ENCODE peak calls at places on chromosomes 4 and X, in nine cellular contexts. V, G, P, D, C, O, Q, X and J are unnamed samples.

GRCh38 chrX:150080497-150080896 is 142.2 kb upstream of the EOLA2 start:
- DNase-seq in P (no peak), D (no peak), G (no peak), Q (no peak), O (no peak), X (no peak), V (no peak), C (no peak), J (no peak)

GRCh38 chr4:82797591-82798081 is 960 bp downstream of the SCD5 start:
- DNase-seq in Q (no peak), X (peak), C (no peak), G (peak), O (no peak), P (peak), D (no peak), V (no peak), J (peak)

GRCh38 chr4:151641167-151641566 is 119.6 kb downstream of the GATB start:
- DNase-seq in G (peak), C (no peak), X (peak), O (peak), P (peak), V (no peak), D (no peak), Q (no peak), J (no peak)

GRCh38 chr4:100811046-100811445 is 293.2 kb upstream of the EMCN start:
- DNase-seq in Q (no peak), X (no peak), G (no peak), O (no peak), V (no peak), P (no peak), D (no peak), C (no peak), J (no peak)

GRCh38 chr4:185656467-185656890 is 121.2 kb upstream of the PDLIM3 start:
- DNase-seq in G (peak), Q (no peak), X (peak), V (no peak), D (no peak), O (no peak), P (peak), C (no peak), J (peak)

GRCh38 chrX:31021537-31021936 is 50.3 kb downstream of the FTHL17 start:
- DNase-seq in C (no peak), O (no peak), D (no peak), G (no peak), Q (no peak), X (no peak), P (no peak), V (no peak), J (no peak)

GRCh38 chr4:98615991-98616390 is 42.4 kb downstream of the TSPAN5 start:
- DNase-seq in O (no peak), D (no peak), X (no peak), V (no peak), G (peak), C (no peak), Q (no peak), P (no peak), J (no peak)

GRCh38 chrX:1673337-1673736 is 58.5 kb downstream of the ASMT start:
- DNase-seq in O (no peak), C (peak), Q (peak), X (peak), D (no peak), P (no peak), V (peak), G (no peak), J (peak)

GRCh38 chrX:54530358-54530900 is 410 bp downstream of the GNL3L start:
- DNase-seq in V (peak), C (no peak), G (no peak), X (peak), D (no peak), O (no peak), P (no peak), Q (peak), J (no peak)

GRCh38 chr4:88244821-88245579 is 39.4 kb downstream of the PPM1K start:
- DNase-seq in C (no peak), O (no peak), X (no peak), D (no peak), P (no peak), G (no peak), Q (no peak), V (peak), J (no peak)

GRCh38 chr4:11543710-11544109 is 115.0 kb upstream of the HS3ST1 start:
- DNase-seq in G (peak), D (peak), X (no peak), O (peak), C (peak), P (peak), Q (no peak), V (no peak), J (no peak)

GRCh38 chr4:78922207-78922606 is 17.0 kb downstream of the PAQR3 start:
- DNase-seq in Q (no peak), G (peak), P (peak), X (peak), O (no peak), D (no peak), C (no peak), V (no peak), J (no peak)

GRCh38 chr4:89009107-89009506 is 47.9 kb downstream of the FAM13A start:
- DNase-seq in C (no peak), X (no peak), D (no peak), V (no peak), P (no peak), G (no peak), O (no peak), Q (no peak), J (no peak)

GRCh38 chr4:76723373-76723772 is 174.6 kb downstream of the SOWAHB start:
- DNase-seq in O (no peak), C (no peak), X (peak), P (no peak), G (no peak), V (no peak), Q (peak), D (no peak), J (no peak)

GRCh38 chr4:113636877-113637276 is 124.7 kb downstream of the CAMK2D start:
- DNase-seq in G (peak), D (peak), Q (peak), V (peak), C (no peak), P (peak), X (peak), O (peak), J (no peak)

GRCh38 chr4:120066525-120067333 is at the start of gene MAD2L1:
- DNase-seq in D (peak), V (peak), C (peak), G (peak), P (peak), O (peak), Q (peak), X (peak), J (peak)

GRCh38 chr4:1205641-1206298 is 33.4 kb upstream of the SPON2 start:
- DNase-seq in C (no peak), Q (no peak), G (no peak), V (no peak), O (no peak), P (no peak), X (no peak), D (no peak), J (peak)

GRCh38 chrX:135531813-135532212 is 11.4 kb downstream of the INTS6L start:
- DNase-seq in O (no peak), G (no peak), Q (no peak), V (no peak), X (no peak), C (no peak), P (no peak), D (no peak), J (no peak)

GRCh38 chrX:40083120-40083978 is 14.4 kb downstream of the BCOR start:
- DNase-seq in D (no peak), O (no peak), Q (no peak), V (no peak), C (no peak), G (no peak), X (peak), P (no peak), J (peak)

GRCh38 chrX:38142598-38142997 is 78.1 kb downstream of the SRPX start:
- DNase-seq in D (no peak), V (no peak), G (peak), X (peak), Q (no peak), O (no peak), P (peak), C (no peak), J (no peak)

GRCh38 chrX:57156397-57157049 is 19.3 kb upstream of the SPIN2A start:
- DNase-seq in P (peak), O (no peak), X (peak), V (peak), G (peak), C (peak), D (no peak), Q (peak), J (peak)

GRCh38 chr4:75605928-75606327 is 24.4 kb downstream of the CDKL2 start:
- DNase-seq in O (no peak), G (no peak), D (no peak), C (no peak), V (no peak), P (peak), X (no peak), Q (no peak), J (no peak)
- H2AFZ ChIP-seq in O (no peak), G (no peak), D (no peak), C (no peak), V (no peak), P (no peak), X (no peak), Q (no peak), J (no peak)

GRCh38 chr4:156705291-156705690 is 266.3 kb downstream of the PDGFC start:
- DNase-seq in G (peak), V (no peak), O (no peak), Q (no peak), P (no peak), X (peak), C (no peak), D (no peak), J (no peak)
- H2AFZ ChIP-seq in G (no peak), V (no peak), O (no peak), Q (no peak), P (no peak), X (no peak), C (no peak), D (no peak), J (no peak)

DNA sequence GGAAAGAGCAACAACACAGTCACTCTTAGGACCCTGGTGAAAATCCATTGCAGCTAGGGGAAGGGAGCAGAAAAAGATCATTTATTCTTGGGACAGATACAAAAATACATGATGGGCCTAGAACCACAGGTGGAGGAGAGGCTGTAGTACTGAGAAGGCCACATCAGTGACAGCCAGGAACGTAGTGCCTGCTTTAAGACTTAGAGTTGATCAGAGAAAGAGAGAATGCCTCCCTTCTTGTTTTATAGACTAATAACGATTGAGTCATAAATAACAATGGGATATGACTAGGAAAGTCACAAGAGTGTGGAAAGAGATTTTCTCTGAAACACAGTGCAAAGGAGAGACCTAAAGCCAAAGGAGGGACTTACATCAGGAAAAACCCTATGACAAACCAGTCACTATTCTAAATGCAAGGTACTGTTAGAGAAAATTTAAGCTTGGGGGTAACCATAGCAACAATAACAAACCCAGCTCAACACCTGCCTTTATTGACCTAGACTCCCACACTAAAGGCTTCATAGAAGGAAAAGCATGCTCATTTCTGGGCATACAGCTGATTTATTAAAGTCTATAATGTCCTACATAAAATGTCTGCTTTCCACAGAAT is 1015.0 kb upstream of the GRID2 start:
- DNase-seq in V (no peak), Q (no peak), O (no peak), C (no peak), D (no peak), P (no peak), X (no peak), G (no peak), J (no peak)
- H2AFZ ChIP-seq in V (no peak), Q (no peak), O (no peak), C (no peak), D (no peak), P (no peak), X (no peak), G (no peak), J (no peak)

DNA sequence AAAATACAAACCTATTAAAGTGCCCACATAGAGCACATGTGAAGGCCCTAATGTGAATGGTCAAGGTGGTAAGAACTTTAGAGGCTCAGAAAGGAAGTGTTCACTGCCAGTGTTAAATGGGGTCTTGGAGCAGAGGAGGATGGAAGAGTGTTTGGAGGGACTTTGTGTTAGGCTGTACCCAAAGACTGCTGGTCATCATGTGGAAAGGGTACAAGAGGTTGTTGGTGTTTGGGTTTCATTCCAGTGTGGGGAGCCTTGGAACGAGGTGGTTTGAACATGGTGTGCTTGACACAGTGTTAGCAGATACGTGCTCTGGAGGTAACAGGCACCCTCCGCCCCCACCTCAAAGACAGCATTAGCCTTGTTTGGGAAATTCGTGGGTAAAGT is 73.1 kb downstream of the RAPGEF2 start:
- DNase-seq in O (no peak), D (no peak), P (no peak), X (no peak), Q (no peak), G (no peak), C (no peak), V (no peak), J (no peak)
- H2AFZ ChIP-seq in O (no peak), D (no peak), P (no peak), X (peak), Q (no peak), G (peak), C (no peak), V (peak), J (no peak)

GRCh38 chrX:24466025-24466424 is 939 bp downstream of the PDK3 start:
- DNase-seq in Q (no peak), V (no peak), P (no peak), O (no peak), G (no peak), D (no peak), C (no peak), X (no peak), J (no peak)
- H2AFZ ChIP-seq in Q (no peak), V (no peak), P (no peak), O (no peak), G (no peak), D (no peak), C (no peak), X (no peak), J (no peak)

DNA sequence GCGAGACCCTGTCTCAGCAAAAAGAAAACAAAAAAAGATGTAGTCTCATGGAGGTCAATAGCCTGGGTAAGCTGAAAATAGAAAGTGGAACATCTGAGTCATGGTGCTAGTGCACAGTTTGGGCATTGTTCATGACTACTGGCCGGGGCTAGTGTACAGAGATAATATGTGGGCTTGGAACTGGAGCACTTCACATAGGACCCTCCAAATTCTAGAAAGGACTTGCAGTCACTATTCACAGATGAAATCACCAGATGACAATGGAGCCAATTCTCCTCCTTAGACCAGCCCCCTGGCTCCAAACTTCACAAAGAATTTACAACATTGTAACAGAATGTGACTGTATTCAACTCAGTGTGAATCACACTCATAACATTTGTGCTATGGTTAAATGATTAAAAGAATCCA is 367.8 kb upstream of the SLC7A11 start:
- DNase-seq in Q (peak), G (peak), V (no peak), D (no peak), O (no peak), X (peak), C (no peak), P (peak), J (no peak)
- H2AFZ ChIP-seq in Q (peak), G (no peak), V (no peak), D (no peak), O (no peak), X (no peak), C (no peak), P (no peak), J (no peak)